ENCODE peak calls at places on chromosomes 3 and 15, in nine cellular contexts. A, S, U, P, Y, Q, W, L and H are unnamed samples.

GRCh38 chr3:139227827-139228226 is 116.0 kb upstream of the MRPS22 start:
- DNase-seq in A (no peak), S (no peak), U (no peak), P (no peak), Y (no peak), Q (no peak), W (no peak), L (no peak), H (no peak)

GRCh38 chr3:182243625-182244024 is 531.9 kb downstream of the SOX2 start:
- DNase-seq in A (no peak), S (no peak), U (no peak), P (no peak), Y (no peak), Q (no peak), W (no peak), L (no peak), H (no peak)

GRCh38 chr3:143267984-143268383 is 148.4 kb downstream of the CHST2 start:
- DNase-seq in A (no peak), S (no peak), U (no peak), P (no peak), Y (no peak), Q (no peak), W (no peak), L (no peak), H (no peak)

GRCh38 chr15:96270581-96271172 is 59.8 kb upstream of the NR2F2 start:
- DNase-seq in A (no peak), S (no peak), U (no peak), P (peak; percentile 87), Y (no peak), Q (no peak), W (no peak), L (no peak), H (no peak)

GRCh38 chr3:134916276-134916961 is 121.4 kb downstream of the EPHB1 start:
- DNase-seq in A (no peak), S (no peak), U (no peak), P (no peak), Y (no peak), Q (no peak), W (no peak), L (no peak), H (no peak)

GRCh38 chr3:89049119-89049518 is 58.3 kb upstream of the EPHA3 start:
- DNase-seq in A (no peak), S (no peak), U (no peak), P (peak; percentile 5), Y (no peak), Q (no peak), W (no peak), L (no peak), H (no peak)

GRCh38 chr15:83653639-83654378 is at the start of gene ADAMTSL3:
- DNase-seq in A (peak; percentile 43), S (no peak), U (peak; percentile 92), P (no peak), Y (peak; percentile 81), Q (peak; percentile 59), W (peak; percentile 72), L (peak; percentile 78), H (peak; percentile 66)

GRCh38 chr3:14461748-14462324 is 59.4 kb downstream of the SLC6A6 start:
- DNase-seq in A (peak; percentile 71), S (peak; percentile 51), U (no peak), P (peak; percentile 50), Y (peak; percentile 57), Q (no peak), W (no peak), L (no peak), H (peak; percentile 72)

GRCh38 chr15:59116141-59116540 is 11.2 kb downstream of the CCNB2 start:
- DNase-seq in A (no peak), S (no peak), U (no peak), P (no peak), Y (no peak), Q (no peak), W (no peak), L (no peak), H (no peak)

GRCh38 chr3:188296761-188297689 is 143.1 kb downstream of the LPP start:
- DNase-seq in A (no peak), S (no peak), U (no peak), P (peak; percentile 93), Y (no peak), Q (no peak), W (no peak), L (no peak), H (peak; percentile 17)

GRCh38 chr3:197298858-197299854 is 744 bp upstream of the DLG1 start:
- DNase-seq in A (peak; percentile 37), S (peak; percentile 67), U (peak; percentile 68), P (peak; percentile 49), Y (peak; percentile 75), Q (no peak), W (peak; percentile 70), L (peak; percentile 55), H (peak; percentile 79)

GRCh38 chr3:141519587-141519986 is 32.8 kb downstream of the RASA2 start:
- DNase-seq in A (no peak), S (no peak), U (no peak), P (no peak), Y (no peak), Q (no peak), W (no peak), L (no peak), H (no peak)
- TF ChIP-seq EP300 in A (no peak), S (no peak), U (no peak), P (no peak), Y (no peak), Q (no peak), W (no peak), L (no peak), H (no peak)

DNA sequence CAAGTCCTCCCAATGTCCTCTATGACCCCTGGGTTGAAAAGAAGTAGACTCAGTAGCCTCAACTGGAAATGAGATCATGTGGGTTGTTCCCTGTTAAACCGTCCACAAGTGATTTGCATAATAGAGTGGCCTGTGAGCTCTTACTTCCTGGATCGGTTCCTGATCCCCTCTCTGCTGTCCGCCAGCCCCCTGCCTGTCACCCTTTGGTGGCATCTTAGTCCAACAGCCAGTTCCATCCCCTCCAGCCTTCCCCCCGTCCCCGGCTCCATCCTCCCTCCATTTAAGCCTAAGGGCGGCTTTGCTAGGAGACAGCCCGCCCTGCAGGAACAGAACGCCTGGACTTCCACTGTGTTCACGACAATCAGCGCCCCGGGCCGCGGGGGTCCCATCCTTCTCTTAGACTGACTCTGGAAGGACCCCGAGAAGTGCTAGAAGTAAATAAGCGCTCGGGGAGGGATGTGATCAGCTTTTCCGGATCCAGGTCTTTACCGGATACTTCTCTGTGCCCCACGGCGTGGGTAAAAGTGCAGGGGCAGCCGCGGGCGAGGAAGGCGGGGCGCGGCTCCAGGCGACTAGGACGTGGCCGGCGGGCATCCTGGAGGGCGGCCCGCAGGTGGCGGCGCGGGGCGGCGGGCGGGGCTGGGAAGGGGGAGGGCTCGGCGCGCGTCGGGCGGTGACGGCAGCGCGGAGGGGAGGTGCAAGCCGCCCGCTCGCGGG is 51.2 kb upstream of the ULK4 start:
- DNase-seq in A (peak; percentile 56), S (peak; percentile 93), U (peak; percentile 85), P (peak; percentile 37), Y (peak; percentile 82), Q (no peak), W (peak; percentile 80), L (peak; percentile 80), H (peak; percentile 86)
- TF ChIP-seq POLR2A in A (peak; percentile 55), S (peak; percentile 68), U (peak; percentile 20), P (no peak), Y (no peak), Q (no peak), W (no peak), L (no peak), H (peak; percentile 79)

DNA sequence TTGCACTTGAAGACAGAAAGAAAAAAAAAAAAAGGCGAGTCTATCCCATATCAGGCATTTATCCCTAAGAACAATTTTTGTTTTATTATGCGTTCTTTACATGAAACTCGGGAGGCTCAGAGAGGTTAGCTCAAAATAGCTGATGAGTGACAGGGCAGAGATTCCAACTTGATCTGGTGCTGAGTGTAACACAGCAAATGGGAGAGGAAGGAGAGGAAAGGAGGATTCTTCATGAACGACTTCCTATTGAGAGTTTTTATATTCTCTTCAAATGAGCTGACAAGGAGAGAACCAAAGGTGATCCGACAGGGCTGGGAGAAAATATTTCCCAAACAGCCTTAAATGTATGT is 157.2 kb upstream of the FRMD4B start:
- DNase-seq in A (no peak), S (no peak), U (no peak), P (no peak), Y (no peak), Q (no peak), W (no peak), L (no peak), H (no peak)
- H3K4me3 ChIP-seq in A (no peak overlapping the region), S (no peak overlapping the region), U (peak overlapping the region; percentile 46), P (no peak overlapping the region), Y (no peak overlapping the region), Q (peak overlapping the region; percentile 41), W (peak overlapping the region; percentile 75), L (no peak overlapping the region), H (no peak overlapping the region)

GRCh38 chr3:17845026-17845425 is 102.6 kb upstream of the TBC1D5 start:
- DNase-seq in A (no peak), S (no peak), U (no peak), P (no peak), Y (no peak), Q (no peak), W (no peak), L (no peak), H (no peak)
- TF ChIP-seq EP300 in A (no peak), S (no peak), U (no peak), P (no peak), Y (no peak), Q (no peak), W (no peak), L (no peak), H (no peak)

GRCh38 chr3:112228786-112229185 is 65.2 kb downstream of the SLC9C1 start:
- DNase-seq in A (no peak), S (no peak), U (no peak), P (no peak), Y (no peak), Q (no peak), W (no peak), L (no peak), H (no peak)

GRCh38 chr3:112233083-112233482 is 60.9 kb downstream of the SLC9C1 start:
- DNase-seq in A (no peak), S (no peak), U (no peak), P (no peak), Y (no peak), Q (no peak), W (no peak), L (no peak), H (no peak)

GRCh38 chr3:112230033-112230432 is 64.0 kb downstream of the SLC9C1 start:
- DNase-seq in A (no peak), S (no peak), U (no peak), P (no peak), Y (no peak), Q (no peak), W (no peak), L (no peak), H (no peak)

GRCh38 chr3:112231727-112232126 is 62.3 kb downstream of the SLC9C1 start:
- DNase-seq in A (no peak), S (no peak), U (no peak), P (no peak), Y (no peak), Q (no peak), W (no peak), L (no peak), H (no peak)
- TF ChIP-seq POLR2A in A (no peak), S (no peak), U (no peak), P (no peak), Y (no peak), Q (no peak), W (no peak), L (no peak), H (no peak)